ENCODE peak calls at places on chromosome 17, in six cellular contexts. One of them, this sample, is unnamed.
A peak's percentile ranks its signal among the peaks of the same experiment; 100 is the strongest.

GRCh38 chr17:42704495-42705494 is 22.5 kb downstream of the CNTNAP1 start:
- DNase-seq in GM03348: no peak
- DNase-seq in ovary: no peak
- DNase-seq in gastrocnemius medialis: no peak
- DNase-seq in Peyer's patch: no peak
- DNase-seq in OCI-M1: no peak
- DNase-seq in this sample: no peak

GRCh38 chr17:8843344-8843743 is 24.1 kb downstream of the PIK3R6 start:
- DNase-seq in GM03348: no peak
- DNase-seq in ovary: no peak
- DNase-seq in gastrocnemius medialis: no peak
- DNase-seq in Peyer's patch: no peak
- DNase-seq in OCI-M1: peak; percentile 14
- DNase-seq in this sample: no peak

GRCh38 chr17:3828151-3828851 is 17.7 kb downstream of the NCBP3 start:
- DNase-seq in GM03348: peak; percentile 14
- DNase-seq in ovary: no peak
- DNase-seq in gastrocnemius medialis: peak; percentile 60
- DNase-seq in Peyer's patch: no peak
- DNase-seq in OCI-M1: no peak
- DNase-seq in this sample: no peak

GRCh38 chr17:55434721-55435120 is 13.1 kb upstream of the MMD start:
- DNase-seq in GM03348: no peak
- DNase-seq in ovary: no peak
- DNase-seq in gastrocnemius medialis: no peak
- DNase-seq in Peyer's patch: no peak
- DNase-seq in OCI-M1: no peak
- DNase-seq in this sample: no peak

GRCh38 chr17:10149573-10150399 is 48.6 kb downstream of the GAS7 start:
- DNase-seq in GM03348: peak; percentile 69
- DNase-seq in ovary: no peak
- DNase-seq in gastrocnemius medialis: no peak
- DNase-seq in Peyer's patch: no peak
- DNase-seq in OCI-M1: peak; percentile 66
- DNase-seq in this sample: no peak

GRCh38 chr17:2103456-2103855 is 48.6 kb downstream of the HIC1 start:
- DNase-seq in GM03348: no peak
- DNase-seq in ovary: no peak
- DNase-seq in gastrocnemius medialis: no peak
- DNase-seq in Peyer's patch: no peak
- DNase-seq in OCI-M1: no peak
- DNase-seq in this sample: no peak

GRCh38 chr17:28554565-28554964 is 2.1 kb upstream of the UNC119 start:
- DNase-seq in GM03348: no peak
- DNase-seq in ovary: no peak
- DNase-seq in gastrocnemius medialis: no peak
- DNase-seq in Peyer's patch: no peak
- DNase-seq in OCI-M1: peak; percentile 35
- DNase-seq in this sample: no peak

GRCh38 chr17:13353590-13353989 is 248.1 kb downstream of the HS3ST3A1 start:
- DNase-seq in GM03348: peak; percentile 55
- DNase-seq in ovary: no peak
- DNase-seq in gastrocnemius medialis: no peak
- DNase-seq in Peyer's patch: no peak
- DNase-seq in OCI-M1: no peak
- DNase-seq in this sample: peak; percentile 30

GRCh38 chr17:50778471-50778870 is 11.2 kb upstream of the ANKRD40CL start:
- DNase-seq in GM03348: no peak
- DNase-seq in ovary: no peak
- DNase-seq in gastrocnemius medialis: no peak
- DNase-seq in Peyer's patch: no peak
- DNase-seq in OCI-M1: no peak
- DNase-seq in this sample: no peak

GRCh38 chr17:33572615-33573014 is 279.5 kb upstream of the ASIC2 start:
- DNase-seq in GM03348: no peak
- DNase-seq in ovary: no peak
- DNase-seq in gastrocnemius medialis: no peak
- DNase-seq in Peyer's patch: no peak
- DNase-seq in OCI-M1: no peak
- DNase-seq in this sample: peak; percentile 62

GRCh38 chr17:72878975-72879660 is 213.4 kb downstream of the SLC39A11 start:
- DNase-seq in GM03348: no peak
- DNase-seq in ovary: no peak
- DNase-seq in gastrocnemius medialis: no peak
- DNase-seq in Peyer's patch: no peak
- DNase-seq in OCI-M1: no peak
- DNase-seq in this sample: no peak

GRCh38 chr17:80287038-80287437 is 26.4 kb downstream of the RNF213 start:
- DNase-seq in GM03348: no peak
- DNase-seq in ovary: no peak
- DNase-seq in gastrocnemius medialis: no peak
- DNase-seq in Peyer's patch: no peak
- DNase-seq in OCI-M1: no peak
- DNase-seq in this sample: no peak

GRCh38 chr17:56678249-56679144 is 85.0 kb downstream of the NOG start:
- DNase-seq in GM03348: peak; percentile 36
- DNase-seq in ovary: no peak
- DNase-seq in gastrocnemius medialis: no peak
- DNase-seq in Peyer's patch: no peak
- DNase-seq in OCI-M1: no peak
- DNase-seq in this sample: peak; percentile 41

GRCh38 chr17:56593741-56594527 is 435 bp downstream of the NOG start:
- DNase-seq in GM03348: peak; percentile 88
- DNase-seq in ovary: peak; percentile 19
- DNase-seq in gastrocnemius medialis: peak; percentile 33
- DNase-seq in Peyer's patch: peak; percentile 66
- DNase-seq in OCI-M1: peak; percentile 49
- DNase-seq in this sample: peak; percentile 64

GRCh38 chr17:17808706-17809432 is 27.9 kb downstream of the SREBF1 start:
- DNase-seq in GM03348: no peak
- DNase-seq in ovary: no peak
- DNase-seq in gastrocnemius medialis: no peak
- DNase-seq in Peyer's patch: no peak
- DNase-seq in OCI-M1: no peak
- DNase-seq in this sample: peak; percentile 57

GRCh38 chr17:65742433-65743312 is 181.2 kb upstream of the AXIN2 start:
- DNase-seq in GM03348: peak; percentile 74
- DNase-seq in ovary: no peak
- DNase-seq in gastrocnemius medialis: no peak
- DNase-seq in Peyer's patch: no peak
- DNase-seq in OCI-M1: no peak
- DNase-seq in this sample: no peak

GRCh38 chr17:49959183-49959935 is 9.6 kb upstream of the DLX4 start:
- DNase-seq in GM03348: no peak
- DNase-seq in ovary: no peak
- DNase-seq in gastrocnemius medialis: no peak
- DNase-seq in Peyer's patch: no peak
- DNase-seq in OCI-M1: no peak
- DNase-seq in this sample: no peak

GRCh38 chr17:68133370-68134045 is 98.0 kb downstream of the KPNA2 start:
- DNase-seq in GM03348: no peak
- DNase-seq in ovary: no peak
- DNase-seq in gastrocnemius medialis: peak; percentile 8
- DNase-seq in Peyer's patch: no peak
- DNase-seq in OCI-M1: no peak
- DNase-seq in this sample: no peak